ENCODE peak calls at places on chromosomes 6 and 20, in seven cellular contexts. R is fibroblast of mammary gland; M is SHP77; V is nucleus accumbens; N is activated CD4-positive, alpha-beta memory T cell treated with anti-CD3 and anti-CD28 coated beads for 36 hours; X is CD4-positive, alpha-beta T cell; G is astrocyte of the spinal cord. A is an unnamed sample.

GRCh38 chr6:137173501-137173900 is at the start of gene IL22RA2:
- DNase-seq in R (no peak), M (no peak), V (no peak), N (no peak), X (no peak), G (no peak), A (no peak)

GRCh38 chr6:129500958-129501381 is 209.0 kb downstream of the ARHGAP18 start:
- DNase-seq in R (peak), M (no peak), V (no peak), N (no peak), X (no peak), G (no peak), A (no peak)

GRCh38 chr6:109490708-109491107 is 7.7 kb upstream of the ZBTB24 start:
- DNase-seq in R (no peak), M (no peak), V (no peak), N (no peak), X (no peak), G (no peak), A (no peak)

GRCh38 chr6:20575125-20575524 is 40.9 kb downstream of the CDKAL1 start:
- DNase-seq in R (no peak), M (no peak), V (no peak), N (no peak), X (no peak), G (no peak), A (no peak)

GRCh38 chr20:58271596-58272460 is 37.7 kb upstream of the RAB22A start:
- DNase-seq in R (no peak), M (no peak), V (no peak), N (peak), X (no peak), G (no peak), A (no peak)

GRCh38 chr6:142753196-142753595 is 191.8 kb downstream of the HIVEP2 start:
- DNase-seq in R (no peak), M (no peak), V (no peak), N (no peak), X (no peak), G (no peak), A (no peak)

GRCh38 chr6:34104186-34104585 is 41.7 kb downstream of the GRM4 start:
- DNase-seq in R (no peak), M (no peak), V (no peak), N (no peak), X (no peak), G (no peak), A (no peak)

GRCh38 chr6:76771076-76771634 is 692.1 kb downstream of the HTR1B start:
- DNase-seq in R (no peak), M (peak), V (no peak), N (no peak), X (no peak), G (no peak), A (no peak)

GRCh38 chr6:159972506-159973268 is 3.8 kb downstream of the IGF2R start:
- DNase-seq in R (no peak), M (no peak), V (no peak), N (no peak), X (no peak), G (no peak), A (no peak)

GRCh38 chr6:43817192-43817591 is 47.2 kb downstream of the VEGFA start:
- DNase-seq in R (peak), M (no peak), V (no peak), N (peak), X (no peak), G (no peak), A (no peak)

GRCh38 chr6:30589754-30590358 is 18.6 kb downstream of the ABCF1 start:
- DNase-seq in R (no peak), M (no peak), V (no peak), N (no peak), X (no peak), G (no peak), A (no peak)

GRCh38 chr6:107841265-107841650 is 17.1 kb upstream of the SCML4 start:
- DNase-seq in R (no peak), M (no peak), V (no peak), N (no peak), X (no peak), G (no peak), A (no peak)

GRCh38 chr20:17525650-17526049 is 5.5 kb downstream of the BFSP1 start:
- DNase-seq in R (peak), M (peak), V (no peak), N (peak), X (no peak), G (no peak), A (no peak)

GRCh38 chr20:47985092-47985850 is 200.0 kb upstream of the SULF2 start:
- DNase-seq in R (no peak), M (no peak), V (no peak), N (no peak), X (no peak), G (peak), A (no peak)

GRCh38 chr20:60691966-60692615 is 560.0 kb upstream of the CDH4 start:
- DNase-seq in R (no peak), M (no peak), V (no peak), N (no peak), X (no peak), G (no peak), A (no peak)

GRCh38 chr6:26189905-26190304 is 102.7 kb downstream of the HFE start:
- DNase-seq in R (no peak), M (no peak), V (no peak), N (no peak), X (no peak), G (no peak), A (no peak)

GRCh38 chr6:129094147-129094546 is 211.2 kb downstream of the LAMA2 start:
- DNase-seq in R (no peak), M (no peak), V (no peak), N (no peak), X (no peak), G (no peak), A (no peak)

GRCh38 chr6:150343434-150343833 is 25.4 kb upstream of the IYD start:
- DNase-seq in R (peak), M (no peak), V (no peak), N (no peak), X (no peak), G (no peak), A (peak)

GRCh38 chr20:64102647-64103354 is 4.6 kb downstream of the NPBWR2 start:
- DNase-seq in R (no peak), M (peak), V (no peak), N (peak), X (no peak), G (no peak), A (no peak)

GRCh38 chr6:26071135-26071534 is 16.1 kb upstream of the HFE start:
- DNase-seq in R (peak), M (no peak), V (no peak), N (no peak), X (no peak), G (no peak), A (no peak)